ENCODE peak calls at places on chromosomes 13 and 19, in seven cellular contexts. S is lower lobe of right lung; W is CD8-positive, alpha-beta memory T cell; T is heart right ventricle; K is tibial nerve; N is kidney epithelial cell; H is cardiac fibroblast. A is an unnamed sample.
A peak's percentile ranks its signal among the peaks of the same experiment; 100 is the strongest.

GRCh38 chr19:32387701-32388392 is 17.7 kb upstream of the DPY19L3 start:
- DNase-seq in N (no peak), S (no peak), K (no peak), H (no peak), W (no peak), T (no peak), A (no peak)

GRCh38 chr13:100887729-100888151 is 213.1 kb upstream of the TMTC4 start:
- DNase-seq in H (peak; percentile 15), K (no peak), W (no peak), T (no peak), S (no peak), N (peak; percentile 51), A (peak; percentile 54)

GRCh38 chr13:30022796-30023195 is 172.4 kb upstream of the UBL3 start:
- DNase-seq in N (no peak), K (no peak), H (no peak), T (no peak), W (no peak), S (no peak), A (no peak)

GRCh38 chr19:5588441-5588840 is 20.7 kb upstream of the TINCR start:
- DNase-seq in W (no peak), T (no peak), N (no peak), K (no peak), H (no peak), S (no peak), A (no peak)

GRCh38 chr19:18046066-18046718 is 38.2 kb downstream of the ARRDC2 start:
- DNase-seq in T (no peak), S (no peak), N (peak; percentile 53), W (no peak), K (no peak), H (peak; percentile 49), A (no peak)

GRCh38 chr19:6761053-6761676 is 6.1 kb downstream of the SH2D3A start:
- DNase-seq in W (no peak), K (no peak), T (no peak), S (no peak), H (no peak), N (no peak), A (no peak)

GRCh38 chr19:16381756-16382401 is 57.3 kb downstream of the KLF2 start:
- DNase-seq in S (no peak), W (peak; percentile 48), N (no peak), K (peak; percentile 82), H (peak; percentile 94), T (peak; percentile 83), A (no peak)

GRCh38 chr19:3968556-3969434 is 2.1 kb downstream of the DAPK3 start:
- DNase-seq in K (peak; percentile 79), S (peak; percentile 81), N (peak; percentile 98), W (no peak), H (peak; percentile 99), T (peak; percentile 85), A (peak; percentile 98)

GRCh38 chr19:17202249-17202648 is 12.9 kb upstream of the USE1 start:
- DNase-seq in W (no peak), T (no peak), K (no peak), H (no peak), N (no peak), S (no peak), A (no peak)

GRCh38 chr19:19508217-19508616 is 7.1 kb downstream of the TSSK6 start:
- DNase-seq in K (no peak), H (no peak), N (no peak), W (no peak), S (no peak), T (no peak), A (no peak)

GRCh38 chr13:111380431-111380830 is 60.0 kb downstream of the TEX29 start:
- DNase-seq in K (no peak), H (no peak), N (no peak), S (no peak), W (no peak), T (no peak), A (no peak)

GRCh38 chr13:95676100-95676774 is 702 bp upstream of the DNAJC3 start:
- DNase-seq in N (no peak), K (no peak), T (no peak), H (peak; percentile 46), W (peak; percentile 54), S (peak; percentile 64), A (no peak)

GRCh38 chr13:110593430-110594130 is 21.8 kb upstream of the NAXD start:
- DNase-seq in K (no peak), N (peak; percentile 19), T (no peak), S (no peak), W (no peak), H (peak; percentile 73), A (no peak)

GRCh38 chr19:28793391-28794168 is 419.4 kb downstream of the UQCRFS1 start:
- DNase-seq in T (no peak), H (no peak), K (no peak), N (no peak), W (no peak), S (no peak), A (no peak)

GRCh38 chr13:41054212-41054877 is 7.0 kb upstream of the WBP4 start:
- DNase-seq in S (no peak), W (peak; percentile 54), T (no peak), H (peak; percentile 65), K (no peak), N (no peak), A (no peak)

GRCh38 chr13:112053744-112054615 is 13.0 kb upstream of the SOX1 start:
- DNase-seq in N (no peak), H (no peak), T (no peak), K (no peak), W (no peak), S (no peak), A (no peak)

GRCh38 chr13:85693889-85694511 is 105.2 kb downstream of the SLITRK6 start:
- DNase-seq in S (no peak), W (no peak), H (no peak), N (no peak), T (no peak), K (no peak), A (no peak)

GRCh38 chr19:45492627-45493470 is 4.0 kb downstream of the RTN2 start:
- DNase-seq in H (peak; percentile 89), S (no peak), T (peak; percentile 65), K (no peak), N (no peak), W (no peak), A (no peak)

GRCh38 chr19:39817888-39818561 is 15.9 kb downstream of the DYRK1B start:
- DNase-seq in K (no peak), N (no peak), W (no peak), S (no peak), T (no peak), H (no peak), A (no peak)

GRCh38 chr19:2854849-2855248 is 12.3 kb upstream of the ZNF556 start:
- DNase-seq in S (no peak), W (no peak), N (no peak), K (no peak), T (no peak), H (no peak), A (no peak)

GRCh38 chr13:69565334-69565733 is 542.3 kb upstream of the ATXN8OS start:
- DNase-seq in W (no peak), H (no peak), S (no peak), K (no peak), N (peak; percentile 70), T (no peak), A (no peak)

GRCh38 chr13:20968745-20969144 is 66.2 kb upstream of the XPO4 start:
- DNase-seq in N (no peak), K (no peak), T (no peak), W (no peak), S (no peak), H (no peak), A (no peak)

GRCh38 chr19:41095703-41096102 is 7.5 kb downstream of the CYP2A13 start:
- DNase-seq in T (no peak), H (no peak), S (no peak), W (no peak), K (no peak), N (no peak), A (no peak)

GRCh38 chr13:113880651-113881611 is 17.1 kb upstream of the GAS6 start:
- DNase-seq in S (no peak), H (no peak), K (no peak), N (no peak), W (no peak), T (no peak), A (no peak)

GRCh38 chr19:4319067-4319718 is 14.8 kb downstream of the FSD1 start:
- DNase-seq in N (no peak), K (no peak), H (no peak), S (no peak), T (no peak), W (no peak), A (no peak)

GRCh38 chr13:33383724-33384577 is 98.4 kb upstream of the STARD13 start:
- DNase-seq in K (no peak), N (no peak), H (no peak), T (no peak), S (no peak), W (no peak), A (no peak)

GRCh38 chr13:46343279-46343949 is 43.6 kb downstream of the RUBCNL start:
- DNase-seq in H (no peak), T (no peak), W (no peak), N (no peak), S (no peak), K (no peak), A (no peak)

GRCh38 chr13:27791146-27791900 is 960 bp upstream of the GSX1 start:
- DNase-seq in N (no peak), K (no peak), S (no peak), T (no peak), H (no peak), W (no peak), A (no peak)

GRCh38 chr19:18290250-18291018 is 9.0 kb upstream of the JUND start:
- DNase-seq in K (no peak), N (no peak), S (no peak), H (peak; percentile 56), T (no peak), W (peak; percentile 92), A (no peak)

GRCh38 chr13:48155850-48156249 is 60.9 kb upstream of the MED4 start:
- DNase-seq in K (no peak), T (no peak), N (no peak), S (no peak), H (peak; percentile 64), W (peak; percentile 65), A (no peak)

GRCh38 chr19:47133021-47133471 is 2.4 kb downstream of the SAE1 start:
- DNase-seq in W (no peak), H (no peak), T (no peak), N (no peak), K (no peak), S (no peak), A (no peak)
- H3K4me3 ChIP-seq in W (no peak overlapping the region), H (no peak overlapping the region), T (no peak overlapping the region), N (no peak overlapping the region), K (no peak overlapping the region), S (no peak overlapping the region), A (no peak overlapping the region)

GRCh38 chr13:22801402-22802003 is 379.3 kb upstream of the SGCG start:
- DNase-seq in S (no peak), N (no peak), H (peak; percentile 15), W (no peak), K (no peak), T (no peak), A (no peak)
- H3K4me3 ChIP-seq in S (no peak overlapping the region), N (no peak overlapping the region), H (no peak overlapping the region), W (no peak overlapping the region), K (no peak overlapping the region), T (no peak overlapping the region), A (no peak overlapping the region)

GRCh38 chr19:1162404-1163282 is 11.4 kb downstream of the SBNO2 start:
- DNase-seq in N (no peak), W (no peak), H (no peak), S (peak; percentile 47), K (no peak), T (no peak), A (no peak)
- H3K4me3 ChIP-seq in N (no peak overlapping the region), W (no peak overlapping the region), H (no peak overlapping the region), S (no peak overlapping the region), K (no peak overlapping the region), T (no peak overlapping the region), A (no peak overlapping the region)

GRCh38 chr13:49217962-49218492 is 2.1 kb upstream of the MLNR start:
- DNase-seq in K (no peak), S (no peak), H (no peak), N (no peak), T (no peak), W (no peak), A (no peak)
- H3K4me3 ChIP-seq in K (no peak overlapping the region), S (no peak overlapping the region), H (no peak overlapping the region), N (no peak overlapping the region), T (no peak overlapping the region), W (no peak overlapping the region), A (no peak overlapping the region)

A was measured in AG04449.